ENCODE peak calls at places on chromosomes 7 and 10, in four cellular contexts. B, Y, M and X are unnamed samples.

GRCh38 chr10:22320591-22321155 is at the start of gene BMI1:
- DNase-seq in B (peak), Y (peak), M (peak), X (peak)

GRCh38 chr10:48923763-48924162 is 15.9 kb downstream of the LRRC18 start:
- DNase-seq in B (no peak), Y (no peak), M (no peak), X (no peak)

GRCh38 chr10:7354330-7355047 is 56.3 kb downstream of the SFMBT2 start:
- DNase-seq in B (peak), Y (no peak), M (peak), X (no peak)

GRCh38 chr7:1854521-1855395 is 184.7 kb downstream of the ELFN1 start:
- DNase-seq in B (no peak), Y (peak), M (no peak), X (no peak)

GRCh38 chr10:18793951-18794350 is 134.7 kb downstream of the ARL5B start:
- DNase-seq in B (peak), Y (no peak), M (peak), X (no peak)

GRCh38 chr7:7165372-7165771 is 17.0 kb upstream of the C1GALT1 start:
- DNase-seq in B (no peak), Y (no peak), M (no peak), X (no peak)

GRCh38 chr7:2004841-2005351 is 227.8 kb downstream of the MAD1L1 start:
- DNase-seq in B (no peak), Y (peak), M (no peak), X (no peak)

GRCh38 chr10:44962870-44963738 is 3.5 kb downstream of the RASSF4 start:
- DNase-seq in B (no peak), Y (peak), M (no peak), X (no peak)

GRCh38 chr10:11610855-11611247 is 599 bp downstream of the USP6NL start:
- DNase-seq in B (peak), Y (peak), M (peak), X (no peak)

GRCh38 chr7:107563072-107563760 is 504 bp downstream of the COG5 start:
- DNase-seq in B (peak), Y (no peak), M (peak), X (no peak)

GRCh38 chr10:4775808-4776207 is 50.2 kb upstream of the AKR1E2 start:
- DNase-seq in B (no peak), Y (no peak), M (peak), X (no peak)

GRCh38 chr10:79020605-79021004 is 48.2 kb upstream of the ZMIZ1 start:
- DNase-seq in B (no peak), Y (no peak), M (no peak), X (no peak)

GRCh38 chr10:25068152-25069058 is 52.0 kb downstream of the THNSL1 start:
- DNase-seq in B (peak), Y (peak), M (peak), X (no peak)

GRCh38 chr7:108604685-108605077 is 35.0 kb downstream of the DNAJB9 start:
- DNase-seq in B (no peak), Y (no peak), M (no peak), X (no peak)

GRCh38 chr10:78552261-78552811 is 516.4 kb upstream of the ZMIZ1 start:
- DNase-seq in B (no peak), Y (no peak), M (peak), X (no peak)

GRCh38 chr10:97761331-97761865 is 10.4 kb downstream of the SFRP5 start:
- DNase-seq in B (no peak), Y (no peak), M (no peak), X (no peak)

GRCh38 chr7:90755041-90755440 is 158.9 kb downstream of the CDK14 start:
- DNase-seq in B (no peak), Y (no peak), M (no peak), X (no peak)

GRCh38 chr7:17646181-17646956 is 293.9 kb downstream of the SNX13 start:
- DNase-seq in B (no peak), Y (no peak), M (peak), X (no peak)

GRCh38 chr7:149397470-149397869 is 63.4 kb downstream of the ZNF777 start:
- DNase-seq in B (no peak), Y (no peak), M (no peak), X (no peak)

GRCh38 chr7:24587853-24588252 is 14.6 kb downstream of the PALS2 start:
- DNase-seq in B (peak), Y (peak), M (no peak), X (peak)

GRCh38 chr10:33559105-33559504 is 224.6 kb upstream of the NRP1 start:
- DNase-seq in B (no peak), Y (no peak), M (peak), X (no peak)

GRCh38 chr10:128047991-128048826 is 78.0 kb downstream of the MKI67 start:
- DNase-seq in B (peak), Y (no peak), M (peak), X (no peak)

GRCh38 chr10:68301790-68302502 is 29.9 kb upstream of the HNRNPH3 start:
- DNase-seq in B (peak), Y (no peak), M (peak), X (peak)

GRCh38 chr7:133051066-133051465 is 30.8 kb downstream of the CHCHD3 start:
- DNase-seq in B (no peak), Y (no peak), M (peak), X (no peak)

GRCh38 chr7:2398506-2398905 is 4.9 kb upstream of the CHST12 start:
- DNase-seq in B (no peak), Y (no peak), M (no peak), X (no peak)

GRCh38 chr10:123974406-123974805 is 82.8 kb upstream of the CPXM2 start:
- DNase-seq in B (no peak), Y (no peak), M (peak), X (no peak)

GRCh38 chr10:97949462-97949861 is 81.0 kb downstream of the CRTAC1 start:
- DNase-seq in B (no peak), Y (no peak), M (no peak), X (no peak)

GRCh38 chr7:19773361-19773760 is at the start of gene TMEM196:
- DNase-seq in B (no peak), Y (peak), M (no peak), X (no peak)

GRCh38 chr7:103132995-103133688 is 15.8 kb downstream of the NAPEPLD start:
- DNase-seq in B (no peak), Y (no peak), M (no peak), X (no peak)

GRCh38 chr7:149007146-149007545 is 21.2 kb downstream of the PDIA4 start:
- DNase-seq in B (no peak), Y (no peak), M (no peak), X (no peak)

GRCh38 chr10:130398090-130398994 is 262.2 kb downstream of the GLRX3 start:
- DNase-seq in B (no peak), Y (peak), M (no peak), X (no peak)

GRCh38 chr7:43586251-43586900 is 3.5 kb downstream of the STK17A start:
- DNase-seq in B (peak), Y (no peak), M (peak), X (no peak)

GRCh38 chr7:18610331-18610948 is 114.9 kb downstream of the HDAC9 start:
- DNase-seq in B (peak), Y (peak), M (peak), X (peak)

GRCh38 chr7:147276783-147277370 is 1160.3 kb downstream of the CNTNAP2 start:
- DNase-seq in B (no peak), Y (no peak), M (no peak), X (no peak)
- H3K18ac ChIP-seq in B (no peak), Y (no peak), M (no peak), X (no peak)

GRCh38 chr7:50273301-50273700 is 31.2 kb upstream of the IKZF1 start:
- DNase-seq in B (no peak), Y (no peak), M (no peak), X (no peak)
- H3K4me2 ChIP-seq in B (no peak), Y (no peak), M (no peak), X (no peak)

GRCh38 chr10:100186253-100186780 is 488 bp upstream of the ERLIN1 start:
- DNase-seq in B (peak), Y (no peak), M (peak), X (no peak)
- H3K18ac ChIP-seq in B (peak), Y (peak), M (peak), X (peak)

DNA sequence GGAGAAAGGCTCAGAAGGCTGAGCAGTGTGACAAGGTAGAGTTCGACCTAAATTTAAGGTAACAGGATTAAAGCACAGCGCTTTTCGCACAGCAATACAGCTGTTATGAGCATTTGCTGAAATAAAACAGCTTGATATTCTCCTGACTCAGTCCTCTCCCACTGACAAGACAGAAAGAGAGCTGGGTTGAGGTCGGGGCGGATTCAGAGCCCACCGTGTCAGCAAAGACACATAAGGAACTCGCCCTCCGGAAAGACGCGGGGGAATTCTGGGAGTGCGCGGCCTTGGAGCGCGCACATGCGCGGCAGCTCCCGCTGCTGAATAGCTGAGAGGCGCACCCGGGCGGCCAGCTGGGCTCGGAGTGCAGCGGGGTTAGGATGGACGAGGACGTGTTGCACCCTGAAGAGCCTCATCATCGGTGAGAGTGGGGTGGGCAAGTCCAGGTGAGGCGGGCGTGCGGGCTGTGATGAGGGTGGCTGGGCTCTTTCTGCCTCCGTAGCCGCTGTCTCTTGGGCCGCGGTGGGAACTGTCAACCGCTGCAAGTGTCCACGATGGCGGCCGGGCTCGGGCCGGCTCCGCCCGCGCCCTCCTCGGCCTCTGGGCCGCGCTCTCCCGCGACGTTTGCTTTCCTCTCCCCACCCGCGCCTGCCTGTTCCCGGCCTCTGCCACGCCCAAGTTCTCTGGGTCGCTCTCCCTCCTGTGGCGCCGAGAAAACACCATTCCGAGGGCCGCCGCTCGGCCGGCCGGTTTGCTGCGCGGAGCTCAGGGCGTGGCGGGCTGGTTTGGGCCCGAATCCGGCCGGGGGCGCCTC is 120.6 kb downstream of the LYZL1 start:
- DNase-seq in B (peak), Y (no peak), M (peak), X (no peak)
- H3K4me2 ChIP-seq in B (peak), Y (no peak), M (peak), X (peak)

GRCh38 chr10:133159611-133159949 is 439 bp upstream of the KNDC1 start:
- DNase-seq in B (no peak), Y (no peak), M (no peak), X (no peak)
- H3K18ac ChIP-seq in B (no peak), Y (no peak), M (no peak), X (peak)

DNA sequence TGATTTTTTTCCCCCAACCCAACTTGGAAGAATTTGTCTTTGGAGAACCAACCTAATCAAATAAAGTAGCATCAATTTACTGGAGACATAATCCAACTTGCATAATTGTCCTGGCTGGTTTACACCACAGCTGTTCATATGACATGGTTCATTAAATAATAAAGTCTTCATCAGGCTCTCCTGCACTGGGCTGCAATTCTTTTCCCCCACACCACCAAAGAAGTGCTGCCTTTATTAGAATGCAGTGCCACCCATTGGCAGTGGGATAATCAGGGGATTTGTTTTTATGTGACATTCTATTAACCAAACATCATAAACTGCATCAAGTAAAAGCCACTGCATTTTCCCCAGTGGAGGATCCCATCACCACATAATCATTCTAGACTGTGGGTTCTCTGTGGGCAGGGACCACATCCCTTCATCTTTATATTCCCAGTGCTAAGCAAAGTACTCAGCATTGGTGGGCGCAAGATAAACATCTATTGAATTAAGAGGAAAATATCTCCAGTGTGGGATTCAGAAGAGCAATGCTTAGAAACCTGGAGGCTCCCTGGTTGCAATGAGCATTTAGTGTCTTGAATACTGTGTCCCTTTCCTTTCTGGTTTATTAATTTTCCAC is 322.0 kb downstream of the KCNMA1 start:
- DNase-seq in B (no peak), Y (no peak), M (no peak), X (no peak)
- H3K4me2 ChIP-seq in B (no peak), Y (no peak), M (no peak), X (no peak)

GRCh38 chr10:102152545-102152890 is 329 bp downstream of the NOLC1 start:
- DNase-seq in B (peak), Y (no peak), M (peak), X (no peak)
- H3K18ac ChIP-seq in B (peak), Y (peak), M (no peak), X (peak)